ENCODE peak calls at places on chromosomes 7 and 10, in seven cellular contexts. I is heart right ventricle, Q is mesendoderm, O is HCT116, H is adipocyte, Y is prostate gland, D is cardiac muscle cell. J is an unnamed sample.

GRCh38 chr10:115525141-115525540 is 432.0 kb downstream of the ATRNL1 start:
- DNase-seq in I (no peak), Q (no peak), O (no peak), H (no peak), Y (no peak), D (no peak), J (no peak)

GRCh38 chr10:114915294-114915693 is 22.7 kb upstream of the TRUB1 start:
- DNase-seq in I (no peak), Q (no peak), O (no peak), H (no peak), Y (no peak), D (no peak), J (no peak)

GRCh38 chr10:22606164-22606614 is 108.2 kb downstream of the PIP4K2A start:
- DNase-seq in I (no peak), Q (no peak), O (no peak), H (no peak), Y (no peak), D (peak; percentile 39), J (no peak)

GRCh38 chr7:91169819-91170218 is 94.4 kb upstream of the FZD1 start:
- DNase-seq in I (no peak), Q (peak; percentile 27), O (no peak), H (no peak), Y (no peak), D (no peak), J (peak; percentile 22)

GRCh38 chr7:25091129-25091528 is 33.9 kb downstream of the CYCS start:
- DNase-seq in I (no peak), Q (no peak), O (no peak), H (no peak), Y (no peak), D (no peak), J (no peak)

GRCh38 chr10:126734957-126735356 is 64.5 kb upstream of the C10orf90 start:
- DNase-seq in I (no peak), Q (no peak), O (no peak), H (peak; percentile 54), Y (peak; percentile 33), D (peak; percentile 5), J (no peak)

GRCh38 chr10:113139695-113140094 is 189.6 kb downstream of the TCF7L2 start:
- DNase-seq in I (no peak), Q (peak; percentile 44), O (no peak), H (peak; percentile 60), Y (no peak), D (peak; percentile 43), J (peak; percentile 51)

GRCh38 chr7:128838109-128838779 is 8.0 kb downstream of the FLNC start:
- DNase-seq in I (peak; percentile 15), Q (no peak), O (no peak), H (no peak), Y (no peak), D (no peak), J (peak; percentile 42)

GRCh38 chr7:136045992-136046391 is 68.8 kb upstream of the MTPN start:
- DNase-seq in I (no peak), Q (no peak), O (no peak), H (peak; percentile 57), Y (peak; percentile 36), D (no peak), J (no peak)

GRCh38 chr7:139249179-139249822 is 18.3 kb downstream of the UBN2 start:
- DNase-seq in I (no peak), Q (no peak), O (no peak), H (no peak), Y (no peak), D (no peak), J (no peak)
- H3K36me3 ChIP-seq in I (peaks cover 91% of the 10 kb centered on the region), Q (no peaks in the 10 kb centered on the region), O (peaks cover 5% of the 10 kb centered on the region), H (peaks cover 41% of the 10 kb centered on the region), Y (no peaks in the 10 kb centered on the region), D (peaks cover 56% of the 10 kb centered on the region), J (peaks cover 3% of the 10 kb centered on the region)

DNA sequence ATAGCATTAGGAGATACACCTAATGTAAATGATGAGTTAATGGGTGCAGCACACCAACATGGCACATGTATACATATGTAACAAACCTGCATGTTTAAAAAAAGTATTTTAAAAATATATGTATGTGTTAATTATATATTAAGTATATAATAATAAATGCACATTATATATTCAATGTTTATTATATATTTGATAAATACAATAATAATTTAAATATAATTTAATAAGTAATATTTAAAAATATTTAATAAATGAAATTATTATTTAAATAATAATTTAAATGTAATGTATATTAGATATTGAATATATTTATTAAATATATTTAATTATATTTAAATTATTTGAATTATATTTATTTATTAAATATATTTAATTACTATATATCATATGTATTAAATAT is 661.3 kb upstream of the COBL start:
- DNase-seq in I (no peak), Q (no peak), O (no peak), H (no peak), Y (no peak), D (no peak), J (no peak)
- H3K4me3 ChIP-seq in I (no peak overlapping the region), Q (no peak overlapping the region), O (no peak overlapping the region), H (no peak overlapping the region), Y (no peak overlapping the region), D (no peak overlapping the region), J (no peak overlapping the region)

GRCh38 chr7:20797174-20798080 is 10.7 kb upstream of the SP8 start:
- DNase-seq in I (no peak), Q (peak; percentile 84), O (no peak), H (no peak), Y (peak; percentile 59), D (no peak), J (peak; percentile 30)

GRCh38 chr7:20795361-20795760 is 8.7 kb upstream of the SP8 start:
- DNase-seq in I (no peak), Q (no peak), O (no peak), H (no peak), Y (no peak), D (no peak), J (peak; percentile 35)

GRCh38 chr7:20798081-20798693 is 11.5 kb upstream of the SP8 start:
- DNase-seq in I (peak; percentile 32), Q (peak; percentile 66), O (peak; percentile 54), H (peak; percentile 58), Y (peak; percentile 75), D (no peak), J (peak; percentile 91)

GRCh38 chr7:20795881-20796280 is 9.2 kb upstream of the SP8 start:
- DNase-seq in I (no peak), Q (no peak), O (no peak), H (no peak), Y (no peak), D (no peak), J (peak; percentile 71)

GRCh38 chr7:20796565-20796964 is 9.9 kb upstream of the SP8 start:
- DNase-seq in I (no peak), Q (no peak), O (no peak), H (no peak), Y (no peak), D (no peak), J (no peak)
- H3K27me3 ChIP-seq in I (peaks cover 91% of the 10 kb centered on the region), Q (peaks cover 28% of the 10 kb centered on the region), O (peaks cover 1% of the 10 kb centered on the region), H (peaks cover 80% of the 10 kb centered on the region), Y (no peaks in the 10 kb centered on the region), D (peaks cover 94% of the 10 kb centered on the region), J (peaks cover 45% of the 10 kb centered on the region)

GRCh38 chr10:130161331-130161730 is 25.1 kb downstream of the GLRX3 start:
- DNase-seq in I (no peak), Q (no peak), O (no peak), H (no peak), Y (no peak), D (no peak), J (no peak)
- H3K36me3 ChIP-seq in I (peaks cover 69% of the 10 kb centered on the region), Q (no peaks in the 10 kb centered on the region), O (peaks cover 5% of the 10 kb centered on the region), H (peaks cover 57% of the 10 kb centered on the region), Y (no peaks in the 10 kb centered on the region), D (peaks cover 16% of the 10 kb centered on the region), J (peaks cover 8% of the 10 kb centered on the region)

GRCh38 chr7:155483245-155483644 is 25.3 kb downstream of the EN2 start:
- DNase-seq in I (no peak), Q (no peak), O (no peak), H (no peak), Y (no peak), D (no peak), J (no peak)
- H3K4me3 ChIP-seq in I (no peak overlapping the region), Q (no peak overlapping the region), O (no peak overlapping the region), H (no peak overlapping the region), Y (no peak overlapping the region), D (no peak overlapping the region), J (no peak overlapping the region)

DNA sequence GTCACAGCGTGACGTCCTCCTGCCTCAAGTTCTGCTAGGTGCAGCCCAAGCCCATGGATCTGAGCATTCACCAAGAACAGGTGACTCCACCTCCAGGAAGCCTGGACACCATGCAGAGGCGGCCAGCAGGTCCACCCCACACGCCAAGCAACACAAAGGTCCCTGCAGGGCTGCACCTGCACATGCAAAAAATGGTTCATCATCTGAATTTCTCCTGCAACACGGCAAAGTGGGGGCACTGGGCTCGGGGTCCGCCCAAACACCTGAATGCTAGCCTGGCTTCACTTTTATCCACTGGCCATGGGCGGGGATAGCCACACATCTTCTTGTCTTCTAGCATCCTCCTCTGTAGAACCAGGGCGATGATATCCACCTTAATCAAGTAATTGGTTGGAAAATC is 28.9 kb downstream of the CNPY1 start:
- DNase-seq in I (no peak), Q (no peak), O (no peak), H (no peak), Y (no peak), D (no peak), J (no peak)
- H3K27me3 ChIP-seq in I (peaks cover 81% of the 10 kb centered on the region), Q (peaks cover 2% of the 10 kb centered on the region), O (peaks cover 47% of the 10 kb centered on the region), H (peaks cover 49% of the 10 kb centered on the region), Y (peaks cover 12% of the 10 kb centered on the region), D (peaks cover 99% of the 10 kb centered on the region), J (peaks cover 50% of the 10 kb centered on the region)

GRCh38 chr10:132347211-132347930 is 15.4 kb downstream of the LRRC27 start:
- DNase-seq in I (no peak), Q (no peak), O (no peak), H (no peak), Y (no peak), D (no peak), J (peak; percentile 52)
- H3K36me3 ChIP-seq in I (peaks cover 32% of the 10 kb centered on the region), Q (no peaks in the 10 kb centered on the region), O (no peaks in the 10 kb centered on the region), H (peaks cover 15% of the 10 kb centered on the region), Y (no peaks in the 10 kb centered on the region), D (peaks cover 8% of the 10 kb centered on the region), J (no peaks in the 10 kb centered on the region)

DNA sequence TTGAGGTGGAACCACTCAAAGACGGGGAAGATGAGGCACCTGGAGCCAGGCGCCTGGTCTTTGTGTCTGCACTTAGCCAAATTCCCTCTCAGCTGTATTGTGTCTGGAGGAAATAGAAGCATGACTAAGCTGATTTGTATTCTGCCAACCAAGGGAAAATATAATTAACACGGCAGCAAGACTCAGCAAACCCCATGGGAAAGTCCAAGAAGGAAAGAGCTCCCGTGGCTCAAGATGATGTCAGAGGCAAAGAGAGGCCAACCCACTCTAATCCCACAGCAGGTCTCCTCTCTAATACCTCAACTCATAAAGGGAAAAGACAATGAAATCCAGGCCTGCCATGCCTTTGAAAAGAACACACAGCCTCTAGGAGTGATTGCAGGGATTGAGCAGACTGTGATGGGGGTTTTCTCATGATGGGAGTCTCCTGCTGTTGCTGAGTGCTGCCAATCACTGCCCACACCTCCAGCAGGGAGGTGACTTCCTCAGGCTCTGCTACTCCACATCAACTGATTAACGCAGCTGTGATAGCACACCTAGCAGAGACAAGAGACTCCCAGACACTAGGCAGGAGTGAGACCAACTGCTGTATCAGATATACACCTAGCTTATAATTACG is 255.5 kb upstream of the C7orf33 start:
- DNase-seq in I (no peak), Q (peak; percentile 98), O (no peak), H (peak; percentile 2), Y (no peak), D (peak; percentile 50), J (peak; percentile 75)
- H3K4me3 ChIP-seq in I (no peak overlapping the region), Q (no peak overlapping the region), O (no peak overlapping the region), H (no peak overlapping the region), Y (no peak overlapping the region), D (no peak overlapping the region), J (no peak overlapping the region)